ENCODE peak calls at places on chromosomes 13 and 19, in seven cellular contexts. Y is RCC 7860; A is stromal cell of bone marrow; D is HT1080; P is stimulated activated CD4-positive, alpha-beta T cell treated with anti-CD3 and anti-CD28 coated beads, Interleukin-15, amount 100 ng/mL, for 1 hour; B is NCI-H460; F is iris pigment epithelial cell. X is an unnamed sample.

GRCh38 chr19:53308339-53308811 is 25.2 kb upstream of the ZNF845 start:
- DNase-seq in F (peak; percentile 41), B (no peak), D (no peak), A (no peak), P (no peak), Y (no peak), X (no peak)

GRCh38 chr19:17090501-17091074 is 15.0 kb downstream of the MYO9B start:
- DNase-seq in P (no peak), A (no peak), B (no peak), D (no peak), Y (no peak), F (peak; percentile 87), X (no peak)

GRCh38 chr13:96104516-96104915 is 14.6 kb downstream of the HS6ST3 start:
- DNase-seq in P (no peak), F (no peak), A (no peak), Y (no peak), D (no peak), B (no peak), X (no peak)

GRCh38 chr13:105806335-105806920 is 729.0 kb downstream of the EFNB2 start:
- DNase-seq in F (peak; percentile 66), D (peak; percentile 10), A (no peak), Y (peak; percentile 9), P (no peak), B (no peak), X (no peak)

GRCh38 chr13:112818040-112818697 is 128.3 kb downstream of the ATP11A start:
- DNase-seq in P (no peak), Y (no peak), F (no peak), D (no peak), A (no peak), B (no peak), X (no peak)

GRCh38 chr19:4081441-4082129 is 14.9 kb upstream of the ZBTB7A start:
- DNase-seq in F (no peak), D (no peak), P (no peak), B (no peak), Y (no peak), A (no peak), X (no peak)

GRCh38 chr19:4722671-4723464 is 774 bp downstream of the DPP9 start:
- DNase-seq in P (no peak), F (peak; percentile 36), D (no peak), A (no peak), Y (no peak), B (no peak), X (peak; percentile 56)

GRCh38 chr13:49877629-49878218 is 58.4 kb downstream of the SPRYD7 start:
- DNase-seq in P (no peak), Y (peak; percentile 12), A (no peak), B (no peak), D (no peak), F (peak; percentile 16), X (no peak)

GRCh38 chr13:82647540-82647939 is 1234.7 kb downstream of the SLITRK1 start:
- DNase-seq in P (no peak), Y (no peak), D (no peak), B (no peak), A (no peak), F (no peak), X (no peak)

GRCh38 chr13:42883771-42884170 is 102.4 kb downstream of the FAM216B start:
- DNase-seq in B (peak; percentile 56), D (peak; percentile 45), Y (no peak), P (no peak), F (peak; percentile 69), A (peak; percentile 39), X (no peak)

GRCh38 chr19:31146546-31147183 is 202.6 kb downstream of the TSHZ3 start:
- DNase-seq in B (no peak), P (no peak), Y (no peak), F (no peak), D (no peak), A (no peak), X (no peak)

GRCh38 chr19:35851213-35852028 is 883 bp downstream of the NPHS1 start:
- DNase-seq in D (no peak), B (no peak), F (no peak), Y (no peak), P (no peak), A (no peak), X (no peak)

GRCh38 chr13:30216111-30216510 is 91.2 kb downstream of the KATNAL1 start:
- DNase-seq in A (no peak), P (no peak), F (no peak), D (peak; percentile 8), B (no peak), Y (no peak), X (no peak)

GRCh38 chr13:110382229-110382628 is 75.1 kb downstream of the COL4A2 start:
- DNase-seq in B (no peak), F (peak; percentile 95), Y (peak; percentile 53), A (no peak), D (peak; percentile 51), P (no peak), X (no peak)

GRCh38 chr13:57813641-57814040 is 182.1 kb downstream of the PCDH17 start:
- DNase-seq in B (no peak), Y (no peak), D (no peak), A (no peak), F (peak; percentile 1), P (no peak), X (no peak)

GRCh38 chr19:42422576-42423461 is 4.4 kb downstream of the LIPE start:
- DNase-seq in B (no peak), D (no peak), A (no peak), F (no peak), P (no peak), Y (no peak), X (no peak)

GRCh38 chr19:49528211-49528771 is 488 bp downstream of the RCN3 start:
- DNase-seq in Y (no peak), P (no peak), F (peak; percentile 56), B (no peak), D (peak; percentile 11), A (no peak), X (peak; percentile 27)

GRCh38 chr19:18814063-18814462 is 17.7 kb upstream of the UPF1 start:
- DNase-seq in B (no peak), Y (no peak), P (no peak), A (no peak), D (no peak), F (no peak), X (no peak)

GRCh38 chr19:8445488-8446001 is 770 bp downstream of the HNRNPM start:
- DNase-seq in Y (no peak), A (no peak), D (peak; percentile 14), F (peak; percentile 45), B (no peak), P (peak; percentile 2), X (no peak)

GRCh38 chr13:98509271-98510155 is 67.4 kb downstream of the STK24 start:
- DNase-seq in A (peak; percentile 90), F (peak; percentile 91), P (no peak), D (peak; percentile 87), B (peak; percentile 88), Y (peak; percentile 66), X (peak; percentile 78)

GRCh38 chr19:8517551-8518442 is 3.8 kb upstream of the ZNF414 start:
- DNase-seq in D (no peak), B (no peak), P (peak; percentile 29), A (peak; percentile 75), F (peak; percentile 73), Y (no peak), X (no peak)